ENCODE peak calls at places on chromosomes 13 and 19, in ten cellular contexts. K, E, I, W, R, B, G, L, F and T are unnamed samples.

GRCh38 chr13:99998261-99998660 is 16.7 kb downstream of the ZIC2 start:
- DNase-seq in W (no peak), K (no peak), L (no peak), G (no peak), I (no peak), B (no peak), E (no peak), F (no peak), R (no peak), T (no peak)

GRCh38 chr13:76148374-76148773 is 512.2 kb downstream of the LMO7 start:
- DNase-seq in K (no peak), F (no peak), L (no peak), I (no peak), W (no peak), E (no peak), B (no peak), R (no peak), G (no peak), T (no peak)

GRCh38 chr19:43482193-43482592 is 16.8 kb upstream of the LYPD3 start:
- DNase-seq in L (no peak), B (no peak), G (no peak), E (no peak), R (no peak), W (no peak), I (no peak), K (no peak), F (no peak), T (no peak)

GRCh38 chr19:49552749-49553148 is 24.9 kb downstream of the RCN3 start:
- DNase-seq in E (no peak), K (no peak), G (no peak), L (peak; percentile 65), F (no peak), I (no peak), R (peak; percentile 74), W (no peak), B (no peak), T (no peak)

GRCh38 chr19:33273881-33274662 is 28.3 kb downstream of the CEBPA start:
- DNase-seq in F (peak; percentile 40), L (peak; percentile 81), B (peak; percentile 65), R (no peak), E (peak; percentile 78), K (peak; percentile 77), I (no peak), G (peak; percentile 57), W (no peak), T (peak; percentile 71)

GRCh38 chr19:43527860-43528622 is 1.0 kb upstream of the ETHE1 start:
- DNase-seq in B (no peak), L (peak; percentile 52), I (no peak), F (peak; percentile 43), R (no peak), E (no peak), K (peak; percentile 39), G (no peak), W (no peak), T (peak; percentile 15)

GRCh38 chr19:15330801-15331418 is 1.4 kb downstream of the BRD4 start:
- DNase-seq in R (no peak), W (peak; percentile 19), E (no peak), F (no peak), L (peak; percentile 42), I (peak; percentile 15), K (peak; percentile 87), G (no peak), B (no peak), T (peak; percentile 82)

GRCh38 chr13:71935166-71935840 is 68.3 kb upstream of the DACH1 start:
- DNase-seq in K (peak; percentile 78), B (no peak), E (no peak), F (no peak), L (no peak), W (no peak), R (no peak), G (no peak), I (no peak), T (no peak)

GRCh38 chr19:17511724-17512573 is 500 bp downstream of the PGLS start:
- DNase-seq in G (peak; percentile 95), W (peak; percentile 88), K (peak; percentile 71), R (peak; percentile 94), B (peak; percentile 98), F (peak; percentile 93), I (peak; percentile 75), L (peak; percentile 84), E (peak; percentile 96), T (peak; percentile 53)

GRCh38 chr13:105346141-105346766 is 1189.2 kb downstream of the EFNB2 start:
- DNase-seq in F (no peak), I (no peak), R (no peak), B (no peak), G (no peak), L (peak; percentile 14), W (no peak), K (peak; percentile 69), E (no peak), T (peak; percentile 86)

GRCh38 chr19:18636183-18636968 is 452 bp upstream of the KLHL26 start:
- DNase-seq in I (peak; percentile 99), R (peak; percentile 98), G (peak; percentile 97), L (peak; percentile 95), E (peak; percentile 99), B (peak; percentile 100), F (peak; percentile 98), W (peak; percentile 98), K (peak; percentile 97), T (peak; percentile 99)

GRCh38 chr19:40601061-40601973 is at the start of gene LTBP4:
- DNase-seq in K (no peak), F (peak; percentile 75), W (peak; percentile 70), E (peak; percentile 73), R (no peak), I (no peak), B (peak; percentile 82), G (peak; percentile 67), L (peak; percentile 32), T (peak; percentile 64)

GRCh38 chr19:40600086-40600917 is 867 bp upstream of the LTBP4 start:
- DNase-seq in G (peak; percentile 70), W (no peak), I (no peak), R (no peak), L (no peak), B (no peak), E (peak; percentile 57), K (no peak), F (peak; percentile 70), T (no peak)

GRCh38 chr19:40598121-40598917 is 2.9 kb upstream of the LTBP4 start:
- DNase-seq in W (peak; percentile 92), B (peak; percentile 95), I (peak; percentile 77), E (peak; percentile 86), G (peak; percentile 85), L (peak; percentile 81), R (peak; percentile 76), K (peak; percentile 70), F (peak; percentile 90), T (peak; percentile 94)

GRCh38 chr19:40598918-40599307 is 2.3 kb upstream of the LTBP4 start:
- DNase-seq in R (no peak), F (no peak), G (peak; percentile 25), L (no peak), W (no peak), B (no peak), I (no peak), E (no peak), K (no peak), T (no peak)

DNA sequence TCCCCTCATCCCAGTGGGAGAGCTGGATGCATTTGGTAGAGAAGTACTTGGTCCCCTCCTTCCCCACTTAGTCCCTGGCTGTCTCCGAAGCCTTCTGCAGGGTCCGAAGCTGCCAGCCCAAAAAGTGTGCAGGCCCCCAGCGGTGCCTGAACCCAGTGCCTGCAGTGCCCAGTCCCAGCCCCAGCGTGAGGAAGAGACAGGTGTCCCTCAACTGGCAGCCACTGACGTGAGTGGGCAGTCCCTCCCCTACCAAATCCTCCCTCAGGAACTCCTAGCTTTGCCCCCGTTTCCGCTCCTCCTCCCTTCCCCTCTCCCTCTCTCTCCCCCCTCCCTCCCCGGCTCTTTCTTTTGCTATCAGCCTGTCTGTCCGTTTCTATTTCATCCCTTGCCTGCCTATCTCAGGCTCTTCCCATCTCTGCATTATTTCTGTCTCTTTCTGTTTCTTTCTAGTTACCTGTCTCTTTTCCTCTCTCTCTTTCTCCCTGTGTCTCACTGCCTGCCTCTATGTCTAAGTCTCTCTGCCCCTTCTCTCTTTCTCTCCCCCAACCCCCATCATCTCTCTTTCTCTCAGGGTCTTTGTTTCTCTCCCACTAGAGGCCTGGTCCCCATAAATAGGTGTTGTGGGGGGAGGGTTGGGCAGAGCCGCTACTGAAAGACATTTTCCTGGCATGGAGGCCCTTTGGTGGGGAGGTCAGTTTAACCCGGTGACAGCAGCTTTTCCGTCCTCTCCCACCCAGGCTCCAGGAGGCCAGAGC is 1.7 kb upstream of the LTBP4 start:
- DNase-seq in L (no peak), I (no peak), W (no peak), F (peak; percentile 54), E (no peak), G (no peak), K (no peak), R (no peak), B (no peak), T (no peak)
- H3K4me3 ChIP-seq in L (no peak overlapping the region), I (peak overlapping the region; percentile 11), W (no peak overlapping the region), F (peak overlapping the region; percentile 81), E (no peak overlapping the region), G (peak overlapping the region; percentile 58), K (no peak overlapping the region), R (no peak overlapping the region), B (no peak overlapping the region), T (no peak overlapping the region)

DNA sequence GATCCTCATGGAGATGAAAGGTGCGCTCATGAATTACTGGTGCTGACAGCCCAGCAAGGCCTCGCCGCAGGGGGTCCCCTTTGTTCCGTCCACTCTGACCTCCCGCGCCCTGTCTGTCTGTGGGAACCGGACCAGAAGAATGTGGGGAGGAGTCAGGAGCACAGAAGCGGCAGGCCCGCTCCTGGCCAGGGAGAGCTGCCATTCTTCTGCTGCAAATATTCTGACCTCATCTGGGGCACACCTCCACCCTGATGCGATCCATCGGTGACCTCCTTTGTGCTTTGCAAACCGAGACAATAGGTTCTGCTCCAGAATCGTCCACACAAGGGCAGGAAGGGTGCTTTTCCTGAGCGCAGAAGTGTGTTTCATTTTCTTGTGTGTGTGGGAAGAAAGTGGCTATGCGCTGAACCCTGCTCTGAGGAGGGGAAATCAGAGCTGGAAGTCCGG is 138.0 kb downstream of the SOX1 start:
- DNase-seq in F (peak; percentile 38), E (no peak), I (no peak), W (peak; percentile 7), R (no peak), L (peak; percentile 1), G (peak; percentile 48), K (no peak), B (no peak), T (no peak)
- H3K4me1 ChIP-seq in F (peaks cover 8% of the 10 kb centered on the region), E (peaks cover 3% of the 10 kb centered on the region), I (no peaks in the 10 kb centered on the region), W (peaks cover 6% of the 10 kb centered on the region), R (no peaks in the 10 kb centered on the region), L (no peaks in the 10 kb centered on the region), G (no peaks in the 10 kb centered on the region), K (no peaks in the 10 kb centered on the region), B (peaks cover 16% of the 10 kb centered on the region), T (no peaks in the 10 kb centered on the region)

GRCh38 chr13:28533441-28534166 is 38.7 kb upstream of the FLT1 start:
- DNase-seq in R (no peak), G (no peak), W (no peak), B (no peak), L (no peak), I (no peak), E (no peak), F (no peak), K (no peak), T (no peak)
- H3K4me3 ChIP-seq in R (no peak overlapping the region), G (peak overlapping the region; percentile 62), W (no peak overlapping the region), B (no peak overlapping the region), L (no peak overlapping the region), I (no peak overlapping the region), E (no peak overlapping the region), F (peak overlapping the region; percentile 63), K (no peak overlapping the region), T (no peak overlapping the region)

DNA sequence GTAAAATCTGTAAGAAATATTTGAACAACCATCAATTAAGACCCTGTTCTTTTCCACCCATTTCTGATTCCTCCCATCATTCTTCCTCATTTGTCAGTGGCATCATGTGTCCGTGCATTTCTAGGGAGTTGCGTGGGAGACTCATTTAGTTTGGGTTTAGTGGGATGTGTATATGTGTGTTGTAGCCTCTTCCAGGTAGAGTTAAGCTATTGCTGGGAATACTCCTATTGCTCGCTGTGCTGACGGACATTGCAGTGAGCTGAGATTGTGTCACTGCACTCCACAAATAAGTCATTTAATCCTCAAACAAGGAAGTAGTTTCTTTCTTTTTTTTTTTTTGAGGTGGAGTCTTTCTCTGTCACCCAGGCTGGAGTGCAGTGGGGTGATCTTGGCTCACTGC is 42.1 kb upstream of the RCBTB2 start:
- DNase-seq in I (no peak), F (no peak), K (no peak), E (no peak), W (no peak), G (no peak), B (no peak), L (no peak), R (no peak), T (no peak)
- H3K4me1 ChIP-seq in I (peaks cover 25% of the 10 kb centered on the region), F (peaks cover 26% of the 10 kb centered on the region), K (peaks cover 18% of the 10 kb centered on the region), E (peaks cover 12% of the 10 kb centered on the region), W (peaks cover 3% of the 10 kb centered on the region), G (peaks cover 49% of the 10 kb centered on the region), B (peaks cover 89% of the 10 kb centered on the region), L (peaks cover 2% of the 10 kb centered on the region), R (peaks cover 12% of the 10 kb centered on the region), T (peaks cover 17% of the 10 kb centered on the region)